ENCODE peak calls at places on chromosomes 11 and 22, in ten cellular contexts. One of them, this sample, is unnamed.

GRCh38 chr11:128603003-128603715 is 15.8 kb upstream of the ETS1 start:
- DNase-seq in IMR-90: no peak
- DNase-seq in fibroblast of pulmonary artery: no peak
- DNase-seq in HAP-1: no peak
- DNase-seq in AG10803: no peak
- DNase-seq in aorta: no peak
- DNase-seq in mesenchymal stem cell: no peak
- DNase-seq in lower lobe of right lung: no peak
- DNase-seq in lung: no peak
- DNase-seq in uterus: no peak
- DNase-seq in this sample: no peak

GRCh38 chr11:76860539-76861475 is at the start of gene ACER3:
- DNase-seq in IMR-90: peak; percentile 78
- DNase-seq in fibroblast of pulmonary artery: peak; percentile 85
- DNase-seq in HAP-1: peak; percentile 95
- DNase-seq in AG10803: peak; percentile 85
- DNase-seq in aorta: peak; percentile 97
- DNase-seq in mesenchymal stem cell: peak; percentile 83
- DNase-seq in lower lobe of right lung: peak; percentile 97
- DNase-seq in lung: peak; percentile 91
- DNase-seq in uterus: peak; percentile 91
- DNase-seq in this sample: peak; percentile 27

GRCh38 chr11:69658606-69659450 is 16.3 kb downstream of the LTO1 start:
- DNase-seq in IMR-90: peak; percentile 23
- DNase-seq in fibroblast of pulmonary artery: no peak
- DNase-seq in HAP-1: peak; percentile 6
- DNase-seq in AG10803: no peak
- DNase-seq in aorta: peak; percentile 66
- DNase-seq in mesenchymal stem cell: no peak
- DNase-seq in lower lobe of right lung: peak; percentile 34
- DNase-seq in lung: no peak
- DNase-seq in uterus: no peak
- DNase-seq in this sample: no peak

GRCh38 chr11:32427935-32428664 is 7.2 kb downstream of the WT1 start:
- DNase-seq in IMR-90: no peak
- DNase-seq in fibroblast of pulmonary artery: no peak
- DNase-seq in HAP-1: no peak
- DNase-seq in AG10803: no peak
- DNase-seq in aorta: no peak
- DNase-seq in mesenchymal stem cell: no peak
- DNase-seq in lower lobe of right lung: no peak
- DNase-seq in lung: no peak
- DNase-seq in uterus: no peak
- DNase-seq in this sample: no peak

GRCh38 chr11:117498791-117499190 is 171.1 kb downstream of the CEP164 start:
- DNase-seq in IMR-90: no peak
- DNase-seq in fibroblast of pulmonary artery: no peak
- DNase-seq in HAP-1: no peak
- DNase-seq in AG10803: no peak
- DNase-seq in aorta: no peak
- DNase-seq in mesenchymal stem cell: no peak
- DNase-seq in lower lobe of right lung: no peak
- DNase-seq in lung: no peak
- DNase-seq in uterus: no peak
- DNase-seq in this sample: no peak

GRCh38 chr11:22798890-22799289 is 30.7 kb downstream of the SVIP start:
- DNase-seq in IMR-90: no peak
- DNase-seq in fibroblast of pulmonary artery: no peak
- DNase-seq in HAP-1: no peak
- DNase-seq in AG10803: no peak
- DNase-seq in aorta: no peak
- DNase-seq in mesenchymal stem cell: no peak
- DNase-seq in lower lobe of right lung: no peak
- DNase-seq in lung: no peak
- DNase-seq in uterus: no peak
- DNase-seq in this sample: no peak

GRCh38 chr11:75762158-75762557 is 6.4 kb upstream of the DGAT2 start:
- DNase-seq in IMR-90: no peak
- DNase-seq in fibroblast of pulmonary artery: no peak
- DNase-seq in HAP-1: no peak
- DNase-seq in AG10803: no peak
- DNase-seq in aorta: no peak
- DNase-seq in mesenchymal stem cell: no peak
- DNase-seq in lower lobe of right lung: no peak
- DNase-seq in lung: no peak
- DNase-seq in uterus: no peak
- DNase-seq in this sample: no peak

GRCh38 chr11:108432783-108433182 is 34.5 kb downstream of the C11orf65 start:
- DNase-seq in IMR-90: peak; percentile 42
- DNase-seq in fibroblast of pulmonary artery: peak; percentile 39
- DNase-seq in HAP-1: no peak
- DNase-seq in AG10803: peak; percentile 86
- DNase-seq in aorta: no peak
- DNase-seq in mesenchymal stem cell: peak; percentile 49
- DNase-seq in lower lobe of right lung: no peak
- DNase-seq in lung: no peak
- DNase-seq in uterus: no peak
- DNase-seq in this sample: no peak

GRCh38 chr22:39318507-39319283 is 728 bp downstream of the RPL3 start:
- DNase-seq in IMR-90: no peak
- DNase-seq in fibroblast of pulmonary artery: no peak
- DNase-seq in HAP-1: peak; percentile 52
- DNase-seq in AG10803: peak; percentile 44
- DNase-seq in aorta: peak; percentile 72
- DNase-seq in mesenchymal stem cell: no peak
- DNase-seq in lower lobe of right lung: no peak
- DNase-seq in lung: no peak
- DNase-seq in uterus: no peak
- DNase-seq in this sample: no peak

GRCh38 chr11:34564406-34564805 is 50.8 kb upstream of the ELF5 start:
- DNase-seq in IMR-90: peak; percentile 9
- DNase-seq in fibroblast of pulmonary artery: peak; percentile 11
- DNase-seq in HAP-1: no peak
- DNase-seq in AG10803: no peak
- DNase-seq in aorta: no peak
- DNase-seq in mesenchymal stem cell: no peak
- DNase-seq in lower lobe of right lung: no peak
- DNase-seq in lung: no peak
- DNase-seq in uterus: no peak
- DNase-seq in this sample: no peak

GRCh38 chr11:44538375-44539054 is 26.9 kb upstream of the CD82 start:
- DNase-seq in IMR-90: peak; percentile 56
- DNase-seq in fibroblast of pulmonary artery: peak; percentile 77
- DNase-seq in HAP-1: peak; percentile 85
- DNase-seq in AG10803: peak; percentile 53
- DNase-seq in aorta: peak; percentile 90
- DNase-seq in mesenchymal stem cell: peak; percentile 73
- DNase-seq in lower lobe of right lung: peak; percentile 81
- DNase-seq in lung: peak; percentile 75
- DNase-seq in uterus: peak; percentile 81
- DNase-seq in this sample: peak; percentile 24

GRCh38 chr11:76588455-76589325 is 81.9 kb downstream of the LRRC32 start:
- DNase-seq in IMR-90: peak; percentile 25
- DNase-seq in fibroblast of pulmonary artery: peak; percentile 76
- DNase-seq in HAP-1: no peak
- DNase-seq in AG10803: no peak
- DNase-seq in aorta: no peak
- DNase-seq in mesenchymal stem cell: peak; percentile 64
- DNase-seq in lower lobe of right lung: peak; percentile 79
- DNase-seq in lung: peak; percentile 26
- DNase-seq in uterus: no peak
- DNase-seq in this sample: no peak

GRCh38 chr22:38872831-38873248 is 824 bp upstream of the CBX6 start:
- DNase-seq in IMR-90: peak; percentile 32
- DNase-seq in fibroblast of pulmonary artery: peak; percentile 36
- DNase-seq in HAP-1: peak; percentile 72
- DNase-seq in AG10803: peak; percentile 49
- DNase-seq in aorta: peak; percentile 88
- DNase-seq in mesenchymal stem cell: peak; percentile 61
- DNase-seq in lower lobe of right lung: peak; percentile 78
- DNase-seq in lung: peak; percentile 68
- DNase-seq in uterus: peak; percentile 77
- DNase-seq in this sample: no peak

GRCh38 chr11:67302571-67303131 is 679 bp upstream of the SSH3 start:
- DNase-seq in IMR-90: peak; percentile 10
- DNase-seq in fibroblast of pulmonary artery: peak; percentile 35
- DNase-seq in HAP-1: peak; percentile 59
- DNase-seq in AG10803: peak; percentile 27
- DNase-seq in aorta: peak; percentile 81
- DNase-seq in mesenchymal stem cell: peak; percentile 64
- DNase-seq in lower lobe of right lung: peak; percentile 85
- DNase-seq in lung: peak; percentile 67
- DNase-seq in uterus: no peak
- DNase-seq in this sample: no peak

GRCh38 chr22:27401321-27401720 is 400.2 kb downstream of the MN1 start:
- DNase-seq in IMR-90: peak; percentile 32
- DNase-seq in fibroblast of pulmonary artery: no peak
- DNase-seq in HAP-1: no peak
- DNase-seq in AG10803: peak; percentile 82
- DNase-seq in aorta: no peak
- DNase-seq in mesenchymal stem cell: no peak
- DNase-seq in lower lobe of right lung: no peak
- DNase-seq in lung: no peak
- DNase-seq in uterus: no peak
- DNase-seq in this sample: no peak
- H3K4me3 ChIP-seq in IMR-90: no peak overlapping the region
- H3K4me3 ChIP-seq in fibroblast of pulmonary artery: no peak overlapping the region
- H3K4me3 ChIP-seq in HAP-1: no peak overlapping the region
- H3K4me3 ChIP-seq in AG10803: no peak overlapping the region
- H3K4me3 ChIP-seq in aorta: no peak overlapping the region
- H3K4me3 ChIP-seq in mesenchymal stem cell: no peak overlapping the region
- H3K4me3 ChIP-seq in lower lobe of right lung: no peak overlapping the region
- H3K4me3 ChIP-seq in lung: no peak overlapping the region
- H3K4me3 ChIP-seq in uterus: no peak overlapping the region
- H3K4me3 ChIP-seq in this sample: no peak overlapping the region

GRCh38 chr11:68313574-68314202 is 1.3 kb downstream of the LRP5 start:
- DNase-seq in IMR-90: peak; percentile 30
- DNase-seq in fibroblast of pulmonary artery: no peak
- DNase-seq in HAP-1: peak; percentile 49
- DNase-seq in AG10803: peak; percentile 76
- DNase-seq in aorta: no peak
- DNase-seq in mesenchymal stem cell: peak; percentile 66
- DNase-seq in lower lobe of right lung: no peak
- DNase-seq in lung: no peak
- DNase-seq in uterus: no peak
- DNase-seq in this sample: no peak

GRCh38 chr11:68314886-68315580 is 2.6 kb downstream of the LRP5 start:
- DNase-seq in IMR-90: peak; percentile 59
- DNase-seq in fibroblast of pulmonary artery: no peak
- DNase-seq in HAP-1: peak; percentile 40
- DNase-seq in AG10803: peak; percentile 38
- DNase-seq in aorta: no peak
- DNase-seq in mesenchymal stem cell: peak; percentile 76
- DNase-seq in lower lobe of right lung: no peak
- DNase-seq in lung: no peak
- DNase-seq in uterus: peak; percentile 46
- DNase-seq in this sample: no peak

GRCh38 chr11:68317147-68317785 is 4.9 kb downstream of the LRP5 start:
- DNase-seq in IMR-90: no peak
- DNase-seq in fibroblast of pulmonary artery: no peak
- DNase-seq in HAP-1: no peak
- DNase-seq in AG10803: no peak
- DNase-seq in aorta: no peak
- DNase-seq in mesenchymal stem cell: no peak
- DNase-seq in lower lobe of right lung: no peak
- DNase-seq in lung: no peak
- DNase-seq in uterus: no peak
- DNase-seq in this sample: no peak

GRCh38 chr11:68314203-68314885 is 2.0 kb downstream of the LRP5 start:
- DNase-seq in IMR-90: no peak
- DNase-seq in fibroblast of pulmonary artery: no peak
- DNase-seq in HAP-1: peak; percentile 51
- DNase-seq in AG10803: no peak
- DNase-seq in aorta: no peak
- DNase-seq in mesenchymal stem cell: peak; percentile 50
- DNase-seq in lower lobe of right lung: no peak
- DNase-seq in lung: no peak
- DNase-seq in uterus: no peak
- DNase-seq in this sample: no peak

GRCh38 chr11:68315581-68315920 is 3.2 kb downstream of the LRP5 start:
- DNase-seq in IMR-90: no peak
- DNase-seq in fibroblast of pulmonary artery: no peak
- DNase-seq in HAP-1: peak; percentile 39
- DNase-seq in AG10803: no peak
- DNase-seq in aorta: no peak
- DNase-seq in mesenchymal stem cell: no peak
- DNase-seq in lower lobe of right lung: no peak
- DNase-seq in lung: no peak
- DNase-seq in uterus: no peak
- DNase-seq in this sample: no peak
- H3K4me3 ChIP-seq in IMR-90: no peak overlapping the region
- H3K4me3 ChIP-seq in fibroblast of pulmonary artery: no peak overlapping the region
- H3K4me3 ChIP-seq in HAP-1: peak overlapping the region; percentile 73
- H3K4me3 ChIP-seq in AG10803: no peak overlapping the region
- H3K4me3 ChIP-seq in aorta: no peak overlapping the region
- H3K4me3 ChIP-seq in mesenchymal stem cell: no peak overlapping the region
- H3K4me3 ChIP-seq in lower lobe of right lung: no peak overlapping the region
- H3K4me3 ChIP-seq in lung: no peak overlapping the region
- H3K4me3 ChIP-seq in uterus: no peak overlapping the region
- H3K4me3 ChIP-seq in this sample: no peak overlapping the region

DNA sequence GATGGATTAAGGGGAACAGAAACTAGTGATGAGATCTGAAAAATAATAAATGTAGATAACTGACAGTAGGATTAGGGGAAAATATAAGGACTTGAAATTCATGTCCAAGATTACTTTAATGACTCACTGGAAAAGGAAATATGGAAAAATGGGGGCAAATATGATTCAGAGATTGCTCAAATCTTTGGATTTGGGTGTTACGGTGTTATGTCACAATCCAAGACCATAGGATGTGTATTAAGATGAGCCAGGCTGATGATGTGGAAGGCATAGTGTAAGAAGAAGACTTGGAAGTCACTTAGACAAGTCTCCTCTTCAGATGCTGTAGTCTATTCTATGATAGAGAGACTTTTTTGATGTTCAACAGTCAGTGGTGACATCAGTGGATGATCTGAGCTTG is 323.7 kb downstream of the LUZP2 start:
- DNase-seq in IMR-90: peak; percentile 40
- DNase-seq in fibroblast of pulmonary artery: peak; percentile 16
- DNase-seq in HAP-1: no peak
- DNase-seq in AG10803: no peak
- DNase-seq in aorta: no peak
- DNase-seq in mesenchymal stem cell: no peak
- DNase-seq in lower lobe of right lung: no peak
- DNase-seq in lung: no peak
- DNase-seq in uterus: no peak
- DNase-seq in this sample: no peak
- H3K4me3 ChIP-seq in IMR-90: no peak overlapping the region
- H3K4me3 ChIP-seq in fibroblast of pulmonary artery: no peak overlapping the region
- H3K4me3 ChIP-seq in HAP-1: no peak overlapping the region
- H3K4me3 ChIP-seq in AG10803: no peak overlapping the region
- H3K4me3 ChIP-seq in aorta: no peak overlapping the region
- H3K4me3 ChIP-seq in mesenchymal stem cell: no peak overlapping the region
- H3K4me3 ChIP-seq in lower lobe of right lung: no peak overlapping the region
- H3K4me3 ChIP-seq in lung: no peak overlapping the region
- H3K4me3 ChIP-seq in uterus: no peak overlapping the region
- H3K4me3 ChIP-seq in this sample: no peak overlapping the region

DNA sequence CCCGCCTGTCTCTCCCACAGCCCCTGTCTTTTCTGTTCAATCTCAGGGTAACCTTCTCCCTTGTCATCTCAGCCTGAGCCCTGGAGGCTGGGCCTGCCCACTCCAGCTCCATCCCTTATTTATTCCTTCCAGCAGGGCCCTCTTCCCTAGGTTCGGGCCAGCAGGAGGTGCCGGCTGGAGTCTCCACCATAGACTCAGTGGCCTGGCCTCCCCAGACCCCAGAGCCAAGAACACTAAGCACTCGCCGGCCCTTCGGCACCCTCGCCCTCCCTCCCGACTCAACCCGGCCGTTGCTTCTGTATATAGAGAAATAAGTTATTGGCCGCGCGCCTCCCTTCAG is 1.4 kb upstream of the RAB1B start:
- DNase-seq in IMR-90: no peak
- DNase-seq in fibroblast of pulmonary artery: no peak
- DNase-seq in HAP-1: no peak
- DNase-seq in AG10803: no peak
- DNase-seq in aorta: no peak
- DNase-seq in mesenchymal stem cell: no peak
- DNase-seq in lower lobe of right lung: no peak
- DNase-seq in lung: no peak
- DNase-seq in uterus: no peak
- DNase-seq in this sample: no peak
- H3K4me3 ChIP-seq in IMR-90: peak overlapping the region; percentile 52
- H3K4me3 ChIP-seq in fibroblast of pulmonary artery: peak overlapping the region; percentile 99
- H3K4me3 ChIP-seq in HAP-1: peak overlapping the region; percentile 94
- H3K4me3 ChIP-seq in AG10803: peak overlapping the region; percentile 72
- H3K4me3 ChIP-seq in aorta: peak overlapping the region; percentile 39
- H3K4me3 ChIP-seq in mesenchymal stem cell: peak overlapping the region; percentile 54
- H3K4me3 ChIP-seq in lower lobe of right lung: peak overlapping the region; percentile 81
- H3K4me3 ChIP-seq in lung: peak overlapping the region; percentile 40
- H3K4me3 ChIP-seq in uterus: peak overlapping the region; percentile 59
- H3K4me3 ChIP-seq in this sample: peak overlapping the region; percentile 69